ENCODE peak calls at places on chromosomes 5 and 9, in seven cellular contexts. B, C, P, M, O, X and D are unnamed samples.

GRCh38 chr9:114450181-114450580 is 55.1 kb downstream of the WHRN start:
- DNase-seq in O (no peak), C (no peak), M (no peak), P (no peak), B (peak; percentile 20), X (no peak), D (no peak)

GRCh38 chr9:103802068-103802467 is 292.0 kb upstream of the SMC2 start:
- DNase-seq in O (no peak), P (no peak), X (no peak), B (no peak), M (no peak), C (peak; percentile 10), D (no peak)

GRCh38 chr9:93072383-93072795 is 13.9 kb downstream of the SUSD3 start:
- DNase-seq in B (peak; percentile 22), O (no peak), C (no peak), M (no peak), X (no peak), P (no peak), D (no peak)

GRCh38 chr5:122078116-122078865 is at the start of gene LOX:
- DNase-seq in P (peak; percentile 37), M (no peak), X (peak; percentile 49), O (no peak), B (no peak), C (peak; percentile 64), D (peak; percentile 26)

GRCh38 chr5:155017610-155018009 is 4.1 kb downstream of the KIF4B start:
- DNase-seq in M (no peak), C (no peak), X (no peak), O (peak; percentile 26), P (no peak), B (no peak), D (peak; percentile 53)

GRCh38 chr9:136705564-136705963 is 6.8 kb upstream of the DIPK1B start:
- DNase-seq in X (no peak), C (no peak), B (no peak), P (no peak), M (no peak), O (no peak), D (no peak)

GRCh38 chr9:76158713-76159112 is 235.5 kb downstream of the RFK start:
- DNase-seq in P (no peak), O (no peak), B (no peak), X (no peak), C (no peak), M (no peak), D (no peak)

GRCh38 chr9:98943682-98944129 is at the start of gene COL15A1:
- DNase-seq in P (peak; percentile 44), O (no peak), C (no peak), B (no peak), M (no peak), X (peak; percentile 64), D (no peak)

GRCh38 chr9:127057970-127058644 is 64.3 kb downstream of the ANGPTL2 start:
- DNase-seq in C (no peak), M (no peak), B (peak; percentile 77), O (no peak), X (no peak), P (no peak), D (no peak)

GRCh38 chr5:141876628-141877477 is 1.4 kb downstream of the PCDH1 start:
- DNase-seq in B (no peak), P (no peak), M (no peak), O (no peak), C (no peak), X (no peak), D (no peak)